ENCODE peak calls at places on chromosomes 12 and 14, in nine cellular contexts. C, U, G, J, X, B, I, K and Y are unnamed samples.

GRCh38 chr14:61463664-61464063 is 142.3 kb downstream of the PRKCH start:
- DNase-seq in C (no peak), K (no peak), X (no peak), I (no peak), J (no peak), G (no peak), B (no peak), U (no peak), Y (no peak)

GRCh38 chr14:104420990-104421389 is 158.6 kb upstream of the C14orf180 start:
- DNase-seq in B (no peak), C (no peak), U (no peak), K (no peak), I (no peak), J (no peak), G (no peak), X (no peak), Y (no peak)

GRCh38 chr14:97931273-97931672 is 1134.1 kb downstream of the VRK1 start:
- DNase-seq in B (no peak), X (no peak), U (no peak), I (no peak), K (no peak), G (no peak), C (no peak), J (no peak), Y (no peak)

GRCh38 chr12:109888179-109889020 is 8.1 kb upstream of the GLTP start:
- DNase-seq in J (no peak), X (no peak), U (no peak), K (peak; percentile 89), G (peak; percentile 99), B (no peak), I (no peak), C (no peak), Y (no peak)

GRCh38 chr14:79992799-79993198 is 218.5 kb downstream of the DIO2 start:
- DNase-seq in U (no peak), B (no peak), J (no peak), K (no peak), I (no peak), G (no peak), C (no peak), X (no peak), Y (no peak)

GRCh38 chr14:104818714-104819161 is 17.8 kb downstream of the ZBTB42 start:
- DNase-seq in C (no peak), I (no peak), X (no peak), G (no peak), U (no peak), B (no peak), K (no peak), J (no peak), Y (no peak)

GRCh38 chr14:96581902-96582640 is 79.9 kb downstream of the PAPOLA start:
- DNase-seq in I (no peak), G (no peak), C (peak; percentile 1), U (peak; percentile 16), K (no peak), B (peak; percentile 38), J (no peak), X (no peak), Y (no peak)

GRCh38 chr12:57888407-57889157 is 42.1 kb upstream of the CTDSP2 start:
- DNase-seq in K (peak; percentile 87), J (no peak), B (no peak), X (peak; percentile 77), U (no peak), C (no peak), G (peak; percentile 99), I (no peak), Y (no peak)

GRCh38 chr14:68554231-68554630 is 238.6 kb downstream of the ZFP36L1 start:
- DNase-seq in X (no peak), J (no peak), C (no peak), K (no peak), G (no peak), B (no peak), I (no peak), U (no peak), Y (no peak)

GRCh38 chr12:46276756-46277155 is 7.9 kb upstream of the SLC38A1 start:
- DNase-seq in J (no peak), U (no peak), X (no peak), K (no peak), G (no peak), I (no peak), B (no peak), C (no peak), Y (no peak)

GRCh38 chr12:55728185-55728931 is 451 bp downstream of the CD63 start:
- DNase-seq in C (no peak), K (peak; percentile 55), B (peak; percentile 92), U (peak; percentile 82), J (peak; percentile 85), I (peak; percentile 90), G (peak; percentile 44), X (peak; percentile 78), Y (peak; percentile 28)

DNA sequence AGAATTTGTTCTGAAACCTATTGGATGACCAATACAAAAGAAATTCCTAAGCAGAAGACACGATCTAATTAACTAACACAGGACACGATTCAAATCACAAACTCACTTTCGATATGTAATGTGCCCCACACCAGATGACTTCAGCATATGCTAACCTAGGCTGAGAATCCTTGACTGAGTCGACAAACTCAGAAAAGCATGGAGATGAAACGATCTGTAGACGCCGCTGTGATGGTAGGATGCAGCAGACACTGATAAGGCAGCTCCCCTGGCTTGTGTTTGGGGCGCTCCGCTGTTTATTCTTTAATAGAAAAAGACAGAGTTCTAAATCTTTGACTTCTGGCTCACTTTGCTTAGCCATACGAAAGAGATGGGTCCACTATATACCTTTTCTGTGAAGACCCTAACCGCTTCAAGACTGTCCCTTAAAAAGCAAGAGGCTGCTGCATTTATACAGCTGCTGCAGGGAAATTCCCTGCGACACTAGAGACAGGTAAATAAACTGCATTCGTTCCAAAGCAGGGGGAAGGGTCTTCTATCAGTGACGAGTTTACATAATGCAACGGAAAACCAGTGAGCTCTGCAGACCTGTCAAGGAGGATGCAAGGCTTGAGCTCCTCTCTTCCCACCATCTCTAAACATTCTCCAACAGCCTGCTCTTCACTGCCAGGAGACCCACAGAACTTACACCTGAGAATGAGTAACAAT is 926 bp downstream of the CHD8 start:
- DNase-seq in K (peak; percentile 16), U (peak; percentile 43), I (no peak), G (no peak), X (no peak), J (no peak), C (no peak), B (no peak), Y (no peak)
- TF ChIP-seq CTCF in K (no peak), U (no peak), I (no peak), G (no peak), X (no peak), J (no peak), C (no peak), B (no peak), Y (no peak)

GRCh38 chr14:88993946-88994345 is 169.5 kb downstream of the TTC8 start:
- DNase-seq in X (no peak), I (no peak), K (peak; percentile 50), C (no peak), U (no peak), G (peak; percentile 79), B (no peak), J (no peak), Y (no peak)

GRCh38 chr14:89000007-89000942 is 175.8 kb downstream of the TTC8 start:
- DNase-seq in U (no peak), I (no peak), J (peak; percentile 26), K (peak; percentile 89), X (no peak), B (no peak), C (no peak), G (peak; percentile 97), Y (no peak)

GRCh38 chr14:88995437-88996198 is 171.2 kb downstream of the TTC8 start:
- DNase-seq in U (no peak), C (no peak), K (peak; percentile 26), I (no peak), G (peak; percentile 68), X (no peak), J (no peak), B (no peak), Y (no peak)

GRCh38 chr14:88999137-88999536 is 174.7 kb downstream of the TTC8 start:
- DNase-seq in I (no peak), B (no peak), X (no peak), J (no peak), U (no peak), G (no peak), C (no peak), K (no peak), Y (no peak)

GRCh38 chr14:88998027-88998426 is 173.6 kb downstream of the TTC8 start:
- DNase-seq in G (no peak), U (peak; percentile 60), J (no peak), X (no peak), B (no peak), C (no peak), K (no peak), I (no peak), Y (no peak)
- TF ChIP-seq CTCF in G (no peak), U (no peak), J (no peak), X (no peak), B (no peak), C (no peak), K (no peak), I (no peak), Y (no peak)

GRCh38 chr12:132648616-132649225 is 30.1 kb downstream of the P2RX2 start:
- DNase-seq in C (no peak), K (no peak), X (no peak), B (peak; percentile 45), U (no peak), G (no peak), J (no peak), I (no peak), Y (no peak)
- TF ChIP-seq CTCF in C (no peak), K (no peak), X (no peak), B (no peak), U (no peak), G (no peak), J (no peak), I (no peak), Y (no peak)

GRCh38 chr12:54393743-54394142 is 9.2 kb upstream of the ZNF385A start:
- DNase-seq in U (no peak), K (no peak), C (no peak), J (no peak), G (no peak), B (no peak), I (no peak), X (no peak), Y (no peak)

GRCh38 chr12:54395545-54395944 is 11.0 kb upstream of the ZNF385A start:
- DNase-seq in X (no peak), G (no peak), K (no peak), U (no peak), J (no peak), B (no peak), I (no peak), C (no peak), Y (no peak)

GRCh38 chr12:54394986-54395385 is 10.5 kb upstream of the ZNF385A start:
- DNase-seq in I (no peak), J (no peak), X (no peak), B (no peak), U (no peak), G (no peak), C (no peak), K (no peak), Y (no peak)

GRCh38 chr12:54393350-54393655 is 8.8 kb upstream of the ZNF385A start:
- DNase-seq in B (no peak), U (no peak), K (no peak), I (no peak), X (no peak), J (no peak), G (no peak), C (no peak), Y (no peak)

DNA sequence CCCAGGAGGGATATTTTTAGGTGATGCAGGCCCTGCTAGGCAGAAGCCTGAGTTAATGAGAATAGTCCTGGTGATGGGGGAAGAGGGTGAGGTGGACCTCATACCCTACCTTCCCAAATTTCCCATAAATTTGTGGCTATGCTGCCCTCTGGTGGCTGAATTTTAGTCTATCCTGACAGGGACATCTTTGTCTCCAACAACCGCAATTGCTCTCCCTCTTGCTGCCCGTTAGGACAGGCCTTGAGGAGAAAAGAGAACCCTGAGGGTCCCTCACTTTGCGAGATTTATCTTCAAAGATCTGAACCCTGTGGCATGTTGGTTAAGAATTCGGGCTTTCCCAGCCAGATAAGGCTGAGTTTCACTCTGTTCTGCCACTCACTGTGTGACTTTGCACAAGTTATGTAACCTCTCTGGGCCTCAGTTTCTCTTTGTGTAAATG is 9.8 kb upstream of the ZNF385A start:
- DNase-seq in G (peak; percentile 74), U (peak; percentile 57), X (peak; percentile 56), B (no peak), I (no peak), J (no peak), K (peak; percentile 55), C (no peak), Y (no peak)
- TF ChIP-seq CTCF in G (peak; percentile 80), U (peak; percentile 83), X (peak; percentile 80), B (peak; percentile 72), I (peak; percentile 75), J (peak; percentile 68), K (peak; percentile 74), C (peak; percentile 62), Y (peak; percentile 70)